ENCODE peak calls at places on chromosomes 13 and 19, in six cellular contexts. One of them, this sample, is unnamed.

GRCh38 chr19:41552558-41552957 is 23.4 kb upstream of the CEACAM21 start:
- DNase-seq in H1: no peak
- DNase-seq in left ventricle myocardium inferior: no peak
- DNase-seq in neural progenitor cell: no peak
- DNase-seq in heart left ventricle: no peak
- DNase-seq in mucosa of descending colon: no peak
- DNase-seq in this sample: no peak

GRCh38 chr19:51246153-51246552 is 4.7 kb upstream of the SIGLECL1 start:
- DNase-seq in H1: no peak
- DNase-seq in left ventricle myocardium inferior: no peak
- DNase-seq in neural progenitor cell: no peak
- DNase-seq in heart left ventricle: no peak
- DNase-seq in mucosa of descending colon: no peak
- DNase-seq in this sample: no peak

GRCh38 chr19:2385053-2385721 is 25.1 kb downstream of the TMPRSS9 start:
- DNase-seq in H1: peak; percentile 82
- DNase-seq in left ventricle myocardium inferior: no peak
- DNase-seq in neural progenitor cell: peak; percentile 79
- DNase-seq in heart left ventricle: no peak
- DNase-seq in mucosa of descending colon: peak; percentile 72
- DNase-seq in this sample: peak; percentile 46

GRCh38 chr19:32865326-32865725 is 4.2 kb downstream of the SLC7A9 start:
- DNase-seq in H1: no peak
- DNase-seq in left ventricle myocardium inferior: no peak
- DNase-seq in neural progenitor cell: no peak
- DNase-seq in heart left ventricle: no peak
- DNase-seq in mucosa of descending colon: no peak
- DNase-seq in this sample: no peak

GRCh38 chr13:31476266-31476665 is 263.1 kb upstream of the RXFP2 start:
- DNase-seq in H1: no peak
- DNase-seq in left ventricle myocardium inferior: no peak
- DNase-seq in neural progenitor cell: no peak
- DNase-seq in heart left ventricle: no peak
- DNase-seq in mucosa of descending colon: no peak
- DNase-seq in this sample: no peak

GRCh38 chr13:24183741-24184182 is 23.2 kb downstream of the SPATA13 start:
- DNase-seq in H1: no peak
- DNase-seq in left ventricle myocardium inferior: no peak
- DNase-seq in neural progenitor cell: no peak
- DNase-seq in heart left ventricle: no peak
- DNase-seq in mucosa of descending colon: peak; percentile 63
- DNase-seq in this sample: no peak

GRCh38 chr19:12907166-12907565 is 11.9 kb downstream of the SYCE2 start:
- DNase-seq in H1: no peak
- DNase-seq in left ventricle myocardium inferior: no peak
- DNase-seq in neural progenitor cell: no peak
- DNase-seq in heart left ventricle: no peak
- DNase-seq in mucosa of descending colon: no peak
- DNase-seq in this sample: no peak

GRCh38 chr19:5288347-5288739 is 52.3 kb downstream of the PTPRS start:
- DNase-seq in H1: no peak
- DNase-seq in left ventricle myocardium inferior: peak; percentile 58
- DNase-seq in neural progenitor cell: no peak
- DNase-seq in heart left ventricle: no peak
- DNase-seq in mucosa of descending colon: peak; percentile 31
- DNase-seq in this sample: no peak

GRCh38 chr19:50648659-50649058 is 586 bp upstream of the C19orf81 start:
- DNase-seq in H1: no peak
- DNase-seq in left ventricle myocardium inferior: no peak
- DNase-seq in neural progenitor cell: no peak
- DNase-seq in heart left ventricle: no peak
- DNase-seq in mucosa of descending colon: no peak
- DNase-seq in this sample: no peak

GRCh38 chr13:109396266-109396665 is 390.1 kb downstream of the IRS2 start:
- DNase-seq in H1: no peak
- DNase-seq in left ventricle myocardium inferior: no peak
- DNase-seq in neural progenitor cell: no peak
- DNase-seq in heart left ventricle: no peak
- DNase-seq in mucosa of descending colon: no peak
- DNase-seq in this sample: no peak

GRCh38 chr19:41801682-41802317 is 5.4 kb downstream of the CEACAM3 start:
- DNase-seq in H1: no peak
- DNase-seq in left ventricle myocardium inferior: no peak
- DNase-seq in neural progenitor cell: no peak
- DNase-seq in heart left ventricle: no peak
- DNase-seq in mucosa of descending colon: no peak
- DNase-seq in this sample: no peak

GRCh38 chr19:7926021-7926726 is at the start of gene CTXN1:
- DNase-seq in H1: peak; percentile 91
- DNase-seq in left ventricle myocardium inferior: peak; percentile 71
- DNase-seq in neural progenitor cell: peak; percentile 91
- DNase-seq in heart left ventricle: peak; percentile 74
- DNase-seq in mucosa of descending colon: peak; percentile 88
- DNase-seq in this sample: peak; percentile 91

GRCh38 chr13:106466691-106467405 is 68.6 kb downstream of the EFNB2 start:
- DNase-seq in H1: no peak
- DNase-seq in left ventricle myocardium inferior: no peak
- DNase-seq in neural progenitor cell: no peak
- DNase-seq in heart left ventricle: no peak
- DNase-seq in mucosa of descending colon: no peak
- DNase-seq in this sample: no peak

GRCh38 chr19:39097299-39097698 is 13.1 kb downstream of the ACP7 start:
- DNase-seq in H1: no peak
- DNase-seq in left ventricle myocardium inferior: no peak
- DNase-seq in neural progenitor cell: no peak
- DNase-seq in heart left ventricle: no peak
- DNase-seq in mucosa of descending colon: no peak
- DNase-seq in this sample: no peak
- TF ChIP-seq CTCF in H1: no peak
- TF ChIP-seq CTCF in left ventricle myocardium inferior: no peak
- TF ChIP-seq CTCF in neural progenitor cell: no peak
- TF ChIP-seq CTCF in heart left ventricle: no peak
- TF ChIP-seq CTCF in mucosa of descending colon: no peak
- TF ChIP-seq CTCF in this sample: no peak

DNA sequence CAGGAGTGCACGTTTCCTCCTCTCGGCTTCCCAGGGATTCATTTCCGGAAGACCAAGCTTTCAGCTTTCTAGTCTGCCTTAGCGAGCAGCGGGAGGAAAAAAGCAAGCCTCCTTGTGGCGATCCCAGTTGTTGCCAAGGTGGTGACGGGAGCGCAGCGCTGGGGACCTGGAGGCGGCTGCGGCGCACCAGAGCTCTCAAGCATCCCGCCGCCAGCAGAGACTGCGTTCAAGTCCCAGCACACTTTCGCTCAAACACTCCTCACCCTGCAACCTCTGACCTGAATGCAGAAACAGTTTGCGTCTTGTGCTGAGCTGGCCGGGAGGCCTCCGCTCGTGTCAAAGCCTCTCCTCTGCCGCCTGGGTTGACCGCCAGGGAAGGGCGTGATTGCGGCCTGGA is 4.9 kb downstream of the GSX1 start:
- DNase-seq in H1: peak; percentile 80
- DNase-seq in left ventricle myocardium inferior: no peak
- DNase-seq in neural progenitor cell: peak; percentile 90
- DNase-seq in heart left ventricle: no peak
- DNase-seq in mucosa of descending colon: no peak
- DNase-seq in this sample: peak; percentile 80
- TF ChIP-seq CTCF in H1: peak; percentile 54
- TF ChIP-seq CTCF in left ventricle myocardium inferior: no peak
- TF ChIP-seq CTCF in neural progenitor cell: peak; percentile 61
- TF ChIP-seq CTCF in heart left ventricle: no peak
- TF ChIP-seq CTCF in mucosa of descending colon: no peak
- TF ChIP-seq CTCF in this sample: peak; percentile 53

GRCh38 chr13:80962855-80963254 is 621.9 kb upstream of the SPRY2 start:
- DNase-seq in H1: no peak
- DNase-seq in left ventricle myocardium inferior: no peak
- DNase-seq in neural progenitor cell: no peak
- DNase-seq in heart left ventricle: no peak
- DNase-seq in mucosa of descending colon: no peak
- DNase-seq in this sample: no peak
- TF ChIP-seq CTCF in H1: no peak
- TF ChIP-seq CTCF in left ventricle myocardium inferior: no peak
- TF ChIP-seq CTCF in neural progenitor cell: no peak
- TF ChIP-seq CTCF in heart left ventricle: no peak
- TF ChIP-seq CTCF in mucosa of descending colon: no peak
- TF ChIP-seq CTCF in this sample: no peak

GRCh38 chr19:44891016-44891882 is at the start of gene TOMM40:
- DNase-seq in H1: peak; percentile 98
- DNase-seq in left ventricle myocardium inferior: peak; percentile 100
- DNase-seq in neural progenitor cell: peak; percentile 100
- DNase-seq in heart left ventricle: no peak
- DNase-seq in mucosa of descending colon: peak; percentile 100
- DNase-seq in this sample: peak; percentile 100

GRCh38 chr19:44889830-44890365 is 1.2 kb upstream of the TOMM40 start:
- DNase-seq in H1: no peak
- DNase-seq in left ventricle myocardium inferior: no peak
- DNase-seq in neural progenitor cell: no peak
- DNase-seq in heart left ventricle: no peak
- DNase-seq in mucosa of descending colon: no peak
- DNase-seq in this sample: no peak

GRCh38 chr19:44892932-44893331 is 1.9 kb downstream of the TOMM40 start:
- DNase-seq in H1: no peak
- DNase-seq in left ventricle myocardium inferior: no peak
- DNase-seq in neural progenitor cell: no peak
- DNase-seq in heart left ventricle: no peak
- DNase-seq in mucosa of descending colon: no peak
- DNase-seq in this sample: no peak

GRCh38 chr19:44887648-44888047 is 3.4 kb upstream of the TOMM40 start:
- DNase-seq in H1: no peak
- DNase-seq in left ventricle myocardium inferior: no peak
- DNase-seq in neural progenitor cell: no peak
- DNase-seq in heart left ventricle: no peak
- DNase-seq in mucosa of descending colon: no peak
- DNase-seq in this sample: no peak

DNA sequence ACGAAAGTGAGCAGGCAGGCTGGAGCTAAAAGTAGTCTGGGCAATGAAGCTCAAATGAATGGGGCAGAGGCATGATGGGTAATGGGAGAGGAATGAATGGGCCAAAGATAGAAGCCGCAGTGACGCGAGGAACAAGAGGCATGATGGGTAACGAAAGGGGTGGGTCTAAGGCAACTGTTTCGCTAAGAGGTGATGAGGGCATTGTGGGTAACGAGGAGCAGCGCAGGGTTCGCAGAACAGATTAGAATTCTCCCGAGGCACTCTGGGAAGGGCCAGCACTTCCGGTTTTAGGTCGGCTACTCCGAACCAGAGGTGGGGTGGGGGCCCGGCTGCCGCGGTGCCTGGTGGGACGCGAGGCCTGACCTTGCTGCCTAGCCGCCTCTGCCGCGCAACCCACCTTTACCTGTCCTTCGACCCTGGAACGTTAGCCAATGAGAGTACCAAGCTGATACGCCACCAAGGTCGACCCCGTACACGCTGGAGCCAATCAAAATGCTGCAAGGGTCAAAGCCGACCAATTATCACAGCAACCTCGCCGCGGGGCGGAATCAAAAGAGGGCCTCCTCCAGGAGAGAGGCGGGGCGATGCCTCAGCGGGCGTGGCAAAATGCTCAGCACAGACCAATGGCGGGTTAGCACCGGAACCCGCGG is 563 bp upstream of the TOMM40 start:
- DNase-seq in H1: peak; percentile 99
- DNase-seq in left ventricle myocardium inferior: no peak
- DNase-seq in neural progenitor cell: no peak
- DNase-seq in heart left ventricle: peak; percentile 100
- DNase-seq in mucosa of descending colon: no peak
- DNase-seq in this sample: no peak
- TF ChIP-seq CTCF in H1: no peak
- TF ChIP-seq CTCF in left ventricle myocardium inferior: no peak
- TF ChIP-seq CTCF in neural progenitor cell: no peak
- TF ChIP-seq CTCF in heart left ventricle: no peak
- TF ChIP-seq CTCF in mucosa of descending colon: no peak
- TF ChIP-seq CTCF in this sample: no peak

GRCh38 chr13:111343186-111343805 is 22.9 kb downstream of the TEX29 start:
- DNase-seq in H1: no peak
- DNase-seq in left ventricle myocardium inferior: no peak
- DNase-seq in neural progenitor cell: no peak
- DNase-seq in heart left ventricle: no peak
- DNase-seq in mucosa of descending colon: no peak
- DNase-seq in this sample: no peak

GRCh38 chr13:111342716-111343115 is 22.3 kb downstream of the TEX29 start:
- DNase-seq in H1: no peak
- DNase-seq in left ventricle myocardium inferior: no peak
- DNase-seq in neural progenitor cell: no peak
- DNase-seq in heart left ventricle: no peak
- DNase-seq in mucosa of descending colon: no peak
- DNase-seq in this sample: no peak

GRCh38 chr13:111346281-111346680 is 25.8 kb downstream of the TEX29 start:
- DNase-seq in H1: no peak
- DNase-seq in left ventricle myocardium inferior: peak; percentile 54
- DNase-seq in neural progenitor cell: no peak
- DNase-seq in heart left ventricle: no peak
- DNase-seq in mucosa of descending colon: no peak
- DNase-seq in this sample: no peak

GRCh38 chr13:111345682-111346081 is 25.2 kb downstream of the TEX29 start:
- DNase-seq in H1: no peak
- DNase-seq in left ventricle myocardium inferior: no peak
- DNase-seq in neural progenitor cell: no peak
- DNase-seq in heart left ventricle: no peak
- DNase-seq in mucosa of descending colon: no peak
- DNase-seq in this sample: no peak

GRCh38 chr13:111344471-111345191 is 24.2 kb downstream of the TEX29 start:
- DNase-seq in H1: peak; percentile 70
- DNase-seq in left ventricle myocardium inferior: no peak
- DNase-seq in neural progenitor cell: peak; percentile 91
- DNase-seq in heart left ventricle: no peak
- DNase-seq in mucosa of descending colon: no peak
- DNase-seq in this sample: peak; percentile 70
- TF ChIP-seq CTCF in H1: peak; percentile 78
- TF ChIP-seq CTCF in left ventricle myocardium inferior: peak; percentile 49
- TF ChIP-seq CTCF in neural progenitor cell: peak; percentile 70
- TF ChIP-seq CTCF in heart left ventricle: no peak
- TF ChIP-seq CTCF in mucosa of descending colon: no peak
- TF ChIP-seq CTCF in this sample: peak; percentile 67

DNA sequence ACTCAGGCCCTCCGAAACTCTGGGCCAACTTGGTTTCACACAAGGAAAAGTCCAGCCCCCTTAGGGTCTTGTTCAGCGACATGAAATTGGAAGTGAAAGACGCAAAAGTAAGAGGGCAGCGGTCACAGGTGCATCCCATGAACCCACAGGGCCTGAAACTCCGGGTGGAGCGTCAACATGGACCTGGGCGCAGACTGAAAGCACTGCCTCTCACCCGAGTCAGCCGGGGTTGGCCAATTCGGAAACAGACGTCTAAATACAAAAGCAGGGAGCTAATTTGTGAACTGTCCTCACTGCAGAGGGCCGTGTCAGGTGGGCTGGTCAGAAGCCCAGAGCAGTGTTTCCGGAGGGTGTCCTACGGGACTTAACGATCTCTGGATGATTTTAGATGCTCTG is 26.7 kb downstream of the ADPRHL1 start:
- DNase-seq in H1: no peak
- DNase-seq in left ventricle myocardium inferior: no peak
- DNase-seq in neural progenitor cell: peak; percentile 1
- DNase-seq in heart left ventricle: no peak
- DNase-seq in mucosa of descending colon: no peak
- DNase-seq in this sample: no peak
- TF ChIP-seq CTCF in H1: no peak
- TF ChIP-seq CTCF in left ventricle myocardium inferior: no peak
- TF ChIP-seq CTCF in neural progenitor cell: no peak
- TF ChIP-seq CTCF in heart left ventricle: no peak
- TF ChIP-seq CTCF in mucosa of descending colon: no peak
- TF ChIP-seq CTCF in this sample: no peak